ENCODE peak calls at places on chromosome 17, in five cellular contexts. One of them, this sample, is unnamed.

GRCh38 chr17:5694507-5694906 is 110.2 kb upstream of the NLRP1 start:
- DNase-seq in SHP77: no peak
- DNase-seq in T-helper 1 cell: no peak
- DNase-seq in stimulated activated CD4-positive, alpha-beta T cell treated with anti-CD3 and anti-CD28 coated beads, Interleukin-4, amount 100 ng/mL, for 1 hour: no peak
- DNase-seq in fibroblast of pulmonary artery: no peak
- DNase-seq in this sample: peak

GRCh38 chr17:77723909-77724875 is 234.3 kb upstream of the TNRC6C start:
- DNase-seq in SHP77: no peak
- DNase-seq in T-helper 1 cell: no peak
- DNase-seq in stimulated activated CD4-positive, alpha-beta T cell treated with anti-CD3 and anti-CD28 coated beads, Interleukin-4, amount 100 ng/mL, for 1 hour: no peak
- DNase-seq in fibroblast of pulmonary artery: no peak
- DNase-seq in this sample: peak

GRCh38 chr17:61310611-61311010 is 89.0 kb upstream of the TBX2 start:
- DNase-seq in SHP77: no peak
- DNase-seq in T-helper 1 cell: no peak
- DNase-seq in stimulated activated CD4-positive, alpha-beta T cell treated with anti-CD3 and anti-CD28 coated beads, Interleukin-4, amount 100 ng/mL, for 1 hour: no peak
- DNase-seq in fibroblast of pulmonary artery: no peak
- DNase-seq in this sample: no peak

GRCh38 chr17:29145289-29146058 is 34.7 kb downstream of the MYO18A start:
- DNase-seq in SHP77: peak
- DNase-seq in T-helper 1 cell: peak
- DNase-seq in stimulated activated CD4-positive, alpha-beta T cell treated with anti-CD3 and anti-CD28 coated beads, Interleukin-4, amount 100 ng/mL, for 1 hour: peak
- DNase-seq in fibroblast of pulmonary artery: peak
- DNase-seq in this sample: peak

GRCh38 chr17:58840820-58841612 is 85.4 kb downstream of the PPM1E start:
- DNase-seq in SHP77: no peak
- DNase-seq in T-helper 1 cell: no peak
- DNase-seq in stimulated activated CD4-positive, alpha-beta T cell treated with anti-CD3 and anti-CD28 coated beads, Interleukin-4, amount 100 ng/mL, for 1 hour: no peak
- DNase-seq in fibroblast of pulmonary artery: peak
- DNase-seq in this sample: no peak

GRCh38 chr17:27654654-27655524 is 23.9 kb downstream of the LGALS9 start:
- DNase-seq in SHP77: peak
- DNase-seq in T-helper 1 cell: peak
- DNase-seq in stimulated activated CD4-positive, alpha-beta T cell treated with anti-CD3 and anti-CD28 coated beads, Interleukin-4, amount 100 ng/mL, for 1 hour: peak
- DNase-seq in fibroblast of pulmonary artery: peak
- DNase-seq in this sample: peak

GRCh38 chr17:78340183-78340955 is 19.5 kb downstream of the SOCS3 start:
- DNase-seq in SHP77: no peak
- DNase-seq in T-helper 1 cell: no peak
- DNase-seq in stimulated activated CD4-positive, alpha-beta T cell treated with anti-CD3 and anti-CD28 coated beads, Interleukin-4, amount 100 ng/mL, for 1 hour: no peak
- DNase-seq in fibroblast of pulmonary artery: no peak
- DNase-seq in this sample: no peak

GRCh38 chr17:16080366-16080765 is 80.7 kb downstream of the TTC19 start:
- DNase-seq in SHP77: no peak
- DNase-seq in T-helper 1 cell: no peak
- DNase-seq in stimulated activated CD4-positive, alpha-beta T cell treated with anti-CD3 and anti-CD28 coated beads, Interleukin-4, amount 100 ng/mL, for 1 hour: no peak
- DNase-seq in fibroblast of pulmonary artery: no peak
- DNase-seq in this sample: no peak

GRCh38 chr17:1179112-1179634 is 608 bp downstream of the ABR start:
- DNase-seq in SHP77: no peak
- DNase-seq in T-helper 1 cell: peak
- DNase-seq in stimulated activated CD4-positive, alpha-beta T cell treated with anti-CD3 and anti-CD28 coated beads, Interleukin-4, amount 100 ng/mL, for 1 hour: no peak
- DNase-seq in fibroblast of pulmonary artery: no peak
- DNase-seq in this sample: no peak

GRCh38 chr17:75084039-75084660 is 3.6 kb upstream of the SLC16A5 start:
- DNase-seq in SHP77: no peak
- DNase-seq in T-helper 1 cell: no peak
- DNase-seq in stimulated activated CD4-positive, alpha-beta T cell treated with anti-CD3 and anti-CD28 coated beads, Interleukin-4, amount 100 ng/mL, for 1 hour: no peak
- DNase-seq in fibroblast of pulmonary artery: peak
- DNase-seq in this sample: no peak

GRCh38 chr17:81298991-81299733 is 4.1 kb upstream of the SLC38A10 start:
- DNase-seq in SHP77: no peak
- DNase-seq in T-helper 1 cell: no peak
- DNase-seq in stimulated activated CD4-positive, alpha-beta T cell treated with anti-CD3 and anti-CD28 coated beads, Interleukin-4, amount 100 ng/mL, for 1 hour: no peak
- DNase-seq in fibroblast of pulmonary artery: no peak
- DNase-seq in this sample: peak

GRCh38 chr17:290121-290521 is 62.5 kb downstream of the RPH3AL start:
- DNase-seq in SHP77: no peak
- DNase-seq in T-helper 1 cell: no peak
- DNase-seq in stimulated activated CD4-positive, alpha-beta T cell treated with anti-CD3 and anti-CD28 coated beads, Interleukin-4, amount 100 ng/mL, for 1 hour: no peak
- DNase-seq in fibroblast of pulmonary artery: no peak
- DNase-seq in this sample: no peak

GRCh38 chr17:48494335-48494734 is 36.5 kb downstream of the HOXB1 start:
- DNase-seq in SHP77: no peak
- DNase-seq in T-helper 1 cell: no peak
- DNase-seq in stimulated activated CD4-positive, alpha-beta T cell treated with anti-CD3 and anti-CD28 coated beads, Interleukin-4, amount 100 ng/mL, for 1 hour: no peak
- DNase-seq in fibroblast of pulmonary artery: peak
- DNase-seq in this sample: no peak

GRCh38 chr17:9071016-9071415 is 49.7 kb downstream of the NTN1 start:
- DNase-seq in SHP77: no peak
- DNase-seq in T-helper 1 cell: no peak
- DNase-seq in stimulated activated CD4-positive, alpha-beta T cell treated with anti-CD3 and anti-CD28 coated beads, Interleukin-4, amount 100 ng/mL, for 1 hour: no peak
- DNase-seq in fibroblast of pulmonary artery: no peak
- DNase-seq in this sample: no peak